ENCODE peak calls at places on chromosomes 12 and 14, in eight cellular contexts. V is neuronal stem cell; Y is GM13976; Q is mesothelial cell of epicardium; N is astrocyte; T is kidney glomerular epithelial cell; J is stimulated activated CD8-positive, alpha-beta memory T cell treated with anti-CD3 and anti-CD28 coated beads, Interleukin-2, amount 100 ng/mL, for 48 hours; G is anterior cingulate cortex. A is an unnamed sample.

GRCh38 chr14:67050892-67051291 is 138.3 kb upstream of the GARIN2 start:
- DNase-seq in Q (no peak), J (no peak), G (no peak), T (no peak), V (no peak), N (no peak), Y (no peak), A (no peak)

GRCh38 chr12:89769483-89769818 is 60.8 kb upstream of the ATP2B1 start:
- DNase-seq in N (no peak), V (no peak), Y (no peak), G (no peak), T (no peak), J (no peak), Q (no peak), A (no peak)

GRCh38 chr14:33793711-33794110 is 157.2 kb downstream of the EGLN3 start:
- DNase-seq in Q (no peak), V (no peak), G (no peak), N (no peak), J (no peak), Y (no peak), T (no peak), A (no peak)

GRCh38 chr12:46366771-46367170 is 5.8 kb downstream of the SLC38A2 start:
- DNase-seq in T (no peak), V (no peak), N (no peak), Y (no peak), Q (no peak), J (no peak), G (no peak), A (no peak)

GRCh38 chr14:56452989-56453388 is 126.6 kb upstream of the TMEM260 start:
- DNase-seq in Q (no peak), N (no peak), J (no peak), G (no peak), T (no peak), V (no peak), Y (no peak), A (no peak)

GRCh38 chr12:15522574-15523187 is 200.4 kb downstream of the PTPRO start:
- DNase-seq in Y (peak; percentile 27), T (peak; percentile 66), N (peak; percentile 39), G (no peak), V (no peak), Q (no peak), J (no peak), A (peak; percentile 67)

GRCh38 chr14:77299776-77300175 is 20.9 kb downstream of the POMT2 start:
- DNase-seq in J (no peak), G (no peak), Y (no peak), T (no peak), V (no peak), Q (no peak), N (no peak), A (no peak)

GRCh38 chr12:96365604-96366230 is 34.5 kb downstream of the CDK17 start:
- DNase-seq in Q (no peak), J (no peak), V (no peak), Y (no peak), T (no peak), N (peak; percentile 52), G (no peak), A (no peak)

GRCh38 chr12:108826115-108826806 is 31.1 kb downstream of the SSH1 start:
- DNase-seq in V (no peak), N (peak; percentile 98), J (no peak), Q (no peak), T (peak; percentile 86), G (peak; percentile 18), Y (no peak), A (no peak)

GRCh38 chr12:76123301-76124212 is 39.1 kb upstream of the NAP1L1 start:
- DNase-seq in Q (no peak), T (peak; percentile 34), J (no peak), G (no peak), N (peak; percentile 61), Y (no peak), V (no peak), A (peak; percentile 69)

GRCh38 chr14:90381011-90381790 is 15.6 kb upstream of the CALM1 start:
- DNase-seq in V (no peak), N (no peak), G (peak; percentile 40), Y (no peak), T (no peak), J (no peak), Q (no peak), A (no peak)

GRCh38 chr12:124395986-124396385 is 101.1 kb downstream of the RFLNA start:
- DNase-seq in J (no peak), T (no peak), V (no peak), Y (no peak), N (no peak), Q (no peak), G (no peak), A (peak; percentile 9)

GRCh38 chr12:81598205-81598604 is 160.9 kb downstream of the PPFIA2 start:
- DNase-seq in N (no peak), G (no peak), Q (no peak), T (no peak), Y (no peak), V (no peak), J (no peak), A (no peak)

GRCh38 chr12:58051378-58051777 is 110.0 kb downstream of the ATP23 start:
- DNase-seq in V (no peak), G (no peak), Q (no peak), N (no peak), Y (no peak), T (no peak), J (no peak), A (no peak)